ENCODE peak calls at places on chromosomes 12 and 14, in nine cellular contexts. P is tibial artery, X is lower lobe of right lung, Q is IMR-90, M is fibroblast of lung, W is gastrocnemius medialis, F is Peyer's patch, H is suprapubic skin, Z is sigmoid colon. J is an unnamed sample.

GRCh38 chr12:42933461-42934081 is 344.0 kb upstream of the PRICKLE1 start:
- DNase-seq in M (peak), Z (no peak), H (no peak), P (no peak), F (no peak), W (no peak), Q (no peak), X (no peak), J (no peak)

GRCh38 chr14:97185186-97185585 is 388.0 kb downstream of the VRK1 start:
- DNase-seq in H (no peak), F (no peak), M (no peak), W (no peak), Q (no peak), Z (no peak), P (no peak), X (no peak), J (no peak)

GRCh38 chr14:75101491-75101890 is 25.4 kb downstream of the NEK9 start:
- DNase-seq in Z (no peak), F (no peak), P (no peak), Q (no peak), W (no peak), X (no peak), M (no peak), H (no peak), J (no peak)

GRCh38 chr12:116204169-116204568 is 73.3 kb downstream of the MED13L start:
- DNase-seq in Q (no peak), Z (no peak), X (no peak), P (no peak), W (no peak), H (no peak), M (no peak), F (no peak), J (no peak)

GRCh38 chr14:101972126-101972785 is 7.9 kb downstream of the DYNC1H1 start:
- DNase-seq in X (peak), M (peak), W (peak), Q (peak), P (peak), Z (peak), F (peak), H (peak), J (peak)

GRCh38 chr14:99691111-99691885 is 7.2 kb downstream of the CYP46A1 start:
- DNase-seq in M (no peak), F (no peak), W (no peak), X (no peak), H (no peak), Q (no peak), Z (no peak), P (no peak), J (no peak)

GRCh38 chr14:55323910-55324309 is 52.7 kb downstream of the FBXO34 start:
- DNase-seq in M (no peak), Z (no peak), H (no peak), P (no peak), F (no peak), X (no peak), Q (no peak), W (no peak), J (no peak)

GRCh38 chr14:22836301-22837058 is at the start of gene MMP14:
- DNase-seq in H (peak), M (peak), Z (peak), X (peak), P (peak), W (peak), Q (peak), F (peak), J (peak)

GRCh38 chr12:26732010-26732908 is 100.7 kb downstream of the ITPR2 start:
- DNase-seq in Z (no peak), P (no peak), X (no peak), Q (no peak), W (no peak), H (no peak), M (no peak), F (no peak), J (no peak)

GRCh38 chr14:100621806-100622205 is 34.6 kb upstream of the BEGAIN start:
- DNase-seq in Z (peak), F (no peak), H (peak), P (peak), M (no peak), X (peak), W (no peak), Q (no peak), J (no peak)

GRCh38 chr14:72522847-72523246 is 371.1 kb downstream of the DPF3 start:
- DNase-seq in Z (no peak), M (no peak), P (no peak), X (no peak), H (no peak), F (no peak), W (no peak), Q (no peak), J (no peak)

GRCh38 chr12:118259079-118259478 is 113.6 kb downstream of the TAOK3 start:
- DNase-seq in P (no peak), X (no peak), W (peak), M (no peak), Q (peak), H (no peak), F (no peak), Z (no peak), J (no peak)

GRCh38 chr12:124549629-124550028 is 17.8 kb downstream of the NCOR2 start:
- DNase-seq in P (no peak), F (no peak), X (peak), M (no peak), W (no peak), H (no peak), Z (no peak), Q (no peak), J (no peak)

GRCh38 chr14:92759679-92760523 is 11.5 kb upstream of the LGMN start:
- DNase-seq in P (no peak), H (no peak), Q (no peak), F (no peak), M (no peak), W (no peak), X (no peak), Z (no peak), J (no peak)

GRCh38 chr14:94426526-94426925 is 26.1 kb downstream of the SERPINA11 start:
- DNase-seq in F (no peak), H (no peak), Z (no peak), P (no peak), Q (no peak), X (no peak), W (no peak), M (no peak), J (no peak)

GRCh38 chr14:63614964-63615363 is 26.7 kb downstream of the WDR89 start:
- DNase-seq in Q (peak), Z (no peak), X (no peak), M (peak), H (no peak), F (no peak), W (no peak), P (no peak), J (no peak)

GRCh38 chr14:61646366-61647101 is 48.8 kb upstream of the HIF1A start:
- DNase-seq in W (no peak), X (no peak), Z (no peak), P (no peak), F (no peak), M (peak), Q (no peak), H (no peak), J (no peak)

GRCh38 chr12:18430425-18431048 is 169.2 kb downstream of the PIK3C2G start:
- DNase-seq in M (peak), X (no peak), W (no peak), P (no peak), Q (peak), Z (no peak), F (no peak), H (no peak), J (peak)
- TF ChIP-seq CTCF in M (peak), X (peak), W (no peak), P (peak), Q (peak), Z (peak), F (peak), H (peak), J (no peak)

GRCh38 chr14:76715927-76716200 is 45.4 kb upstream of the VASH1 start:
- DNase-seq in F (no peak), X (no peak), W (no peak), Z (no peak), M (no peak), P (no peak), Q (no peak), H (no peak), J (no peak)
- H3K27ac ChIP-seq in F (peak), X (peak), W (peak), Z (peak), M (no peak), P (no peak), Q (no peak), H (peak), J (peak)

DNA sequence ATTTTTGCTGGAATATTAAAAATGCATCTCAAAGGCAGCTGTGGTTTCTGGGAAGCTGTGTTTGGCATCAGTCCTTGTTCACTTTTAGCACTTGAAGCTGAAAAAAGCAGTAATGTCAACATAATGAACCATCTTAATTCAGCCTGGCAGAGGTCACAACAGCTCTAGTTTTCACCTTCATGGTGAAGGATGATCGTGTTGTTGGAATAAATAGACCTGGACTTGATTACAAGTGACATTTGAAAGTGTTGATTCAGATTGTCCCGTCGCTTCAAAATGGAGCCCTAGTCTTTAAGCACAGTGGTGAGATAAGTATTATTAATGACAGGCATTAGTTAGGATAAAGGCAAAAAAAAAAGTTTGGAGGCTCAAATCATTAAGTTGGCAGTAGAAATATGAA is 53.6 kb upstream of the MMP17 start:
- DNase-seq in M (no peak), P (no peak), W (no peak), H (no peak), Q (no peak), F (no peak), Z (no peak), X (no peak), J (no peak)
- H3K4me3 ChIP-seq in M (no peak), P (no peak), W (no peak), H (no peak), Q (no peak), F (no peak), Z (no peak), X (no peak), J (no peak)

GRCh38 chr12:125734137-125734536 is 668.9 kb downstream of the AACS start:
- DNase-seq in H (no peak), M (no peak), P (no peak), W (no peak), X (no peak), Z (no peak), F (no peak), Q (no peak), J (no peak)
- TF ChIP-seq CTCF in H (no peak), M (no peak), P (no peak), W (no peak), X (no peak), Z (no peak), F (no peak), Q (no peak), J (no peak)

DNA sequence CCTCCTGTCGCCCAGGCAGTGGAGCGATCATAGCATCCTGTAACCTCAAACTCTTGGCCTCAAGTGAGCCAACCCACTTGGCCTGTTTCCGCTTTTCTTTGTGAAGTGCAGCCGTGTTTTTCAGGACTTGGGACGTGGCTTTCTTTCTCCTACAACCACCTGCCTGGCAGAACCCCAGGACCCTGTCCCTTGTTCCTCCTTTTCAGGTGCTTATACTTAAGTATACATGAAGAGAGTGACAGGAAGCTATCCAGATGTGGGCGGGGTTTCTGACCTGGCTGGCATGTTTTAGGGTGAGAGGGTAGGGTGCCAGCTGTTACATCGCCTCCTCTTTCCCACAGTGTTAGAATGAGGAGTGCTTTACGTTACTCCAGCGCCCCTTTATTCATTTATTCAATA is 684 bp downstream of the ZNF140 start:
- DNase-seq in H (no peak), F (no peak), X (no peak), M (no peak), Z (no peak), W (no peak), P (no peak), Q (no peak), J (peak)
- H3K27ac ChIP-seq in H (peak), F (peak), X (peak), M (peak), Z (peak), W (peak), P (peak), Q (no peak), J (no peak)

GRCh38 chr12:115135800-115136211 is 451.8 kb upstream of the TBX3 start:
- DNase-seq in Q (peak), Z (peak), M (peak), H (peak), X (peak), F (no peak), P (peak), W (no peak), J (no peak)

GRCh38 chr12:115129727-115130126 is 445.8 kb upstream of the TBX3 start:
- DNase-seq in M (no peak), X (no peak), W (no peak), H (no peak), Q (no peak), Z (no peak), P (no peak), F (no peak), J (no peak)

GRCh38 chr12:115134298-115134697 is 450.3 kb upstream of the TBX3 start:
- DNase-seq in X (no peak), W (no peak), Z (no peak), H (no peak), P (no peak), Q (no peak), M (no peak), F (no peak), J (no peak)

GRCh38 chr12:115132906-115133305 is 448.9 kb upstream of the TBX3 start:
- DNase-seq in Q (no peak), P (no peak), X (no peak), Z (no peak), M (no peak), F (no peak), W (no peak), H (no peak), J (no peak)

GRCh38 chr12:115132145-115132544 is 448.2 kb upstream of the TBX3 start:
- DNase-seq in Q (no peak), W (no peak), F (no peak), M (no peak), H (no peak), X (no peak), P (no peak), Z (no peak), J (no peak)
- H3K4me3 ChIP-seq in Q (no peak), W (no peak), F (no peak), M (no peak), H (no peak), X (no peak), P (no peak), Z (no peak), J (no peak)

DNA sequence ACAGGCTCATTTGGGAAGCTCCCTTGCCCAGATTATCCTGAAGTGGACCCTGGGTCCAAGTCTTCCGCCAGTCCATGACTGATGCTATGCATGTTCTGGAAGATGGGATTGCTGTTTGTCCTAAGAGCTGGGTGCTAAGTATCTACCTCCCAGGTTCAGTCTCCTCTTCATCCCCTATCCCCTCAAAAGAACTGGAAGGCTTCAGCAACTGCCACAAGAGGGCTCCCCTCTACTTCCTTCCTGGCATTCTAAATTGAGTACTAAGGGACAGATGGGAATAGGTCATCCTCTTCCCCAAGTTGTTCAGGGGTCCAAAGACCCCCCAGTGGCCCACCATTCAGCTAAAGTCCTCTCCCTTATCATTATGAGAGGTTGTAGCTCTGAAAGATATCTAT is 9.0 kb upstream of the FKBP11 start:
- DNase-seq in Z (peak), F (no peak), X (no peak), M (no peak), H (no peak), P (no peak), Q (no peak), W (no peak), J (no peak)
- TF ChIP-seq CTCF in Z (no peak), F (no peak), X (peak), M (peak), H (peak), P (no peak), Q (peak), W (no peak), J (no peak)